ENCODE peak calls at places on chromosomes 16 and 17, in five cellular contexts. N, J, Y, Z and B are unnamed samples.

GRCh38 chr17:59167571-59168001 is 12.0 kb downstream of the PRR11 start:
- DNase-seq in Y (no peak), Z (no peak), J (no peak), N (no peak), B (no peak)

GRCh38 chr17:62658136-62658535 is 30.7 kb downstream of the MRC2 start:
- DNase-seq in Z (no peak), N (no peak), Y (peak; percentile 6), J (no peak), B (no peak)

GRCh38 chr16:89067677-89068076 is 26.0 kb upstream of the ACSF3 start:
- DNase-seq in Y (no peak), J (no peak), Z (no peak), N (no peak), B (no peak)

GRCh38 chr16:63890072-63890471 is 1231.8 kb downstream of the CDH11 start:
- DNase-seq in J (no peak), N (peak; percentile 25), Y (no peak), Z (no peak), B (no peak)

GRCh38 chr16:84730406-84731106 is 30.8 kb downstream of the USP10 start:
- DNase-seq in J (peak; percentile 41), Z (peak; percentile 71), Y (no peak), N (peak; percentile 58), B (peak; percentile 85)

GRCh38 chr17:6514371-6514770 is 42.0 kb downstream of the PITPNM3 start:
- DNase-seq in J (no peak), Y (no peak), N (no peak), Z (no peak), B (no peak)

GRCh38 chr16:56336071-56336688 is 89.2 kb downstream of the AMFR start:
- DNase-seq in Z (peak; percentile 81), N (peak; percentile 90), Y (peak; percentile 81), J (no peak), B (no peak)

GRCh38 chr17:45920083-45920482 is 25.7 kb downstream of the MAPT start:
- DNase-seq in J (no peak), N (no peak), Z (no peak), Y (no peak), B (no peak)

GRCh38 chr16:82715833-82716232 is 89.1 kb downstream of the CDH13 start:
- DNase-seq in J (no peak), Y (peak; percentile 85), Z (no peak), N (peak; percentile 79), B (no peak)

GRCh38 chr16:30185141-30185682 is 1.8 kb downstream of the CORO1A start:
- DNase-seq in Y (peak; percentile 58), J (peak; percentile 12), N (no peak), Z (peak; percentile 52), B (no peak)

GRCh38 chr16:68272501-68273209 is 8.3 kb downstream of the SLC7A6 start:
- DNase-seq in J (peak; percentile 38), N (no peak), Y (no peak), Z (no peak), B (no peak)

GRCh38 chr17:36933174-36934143 is 3.8 kb upstream of the LHX1 start:
- DNase-seq in Y (peak; percentile 46), J (no peak), Z (no peak), N (no peak), B (no peak)

GRCh38 chr17:83137523-83137922 is 58.1 kb downstream of the METRNL start:
- DNase-seq in Z (no peak), Y (no peak), N (no peak), J (no peak), B (no peak)

GRCh38 chr17:79192503-79193500 is 118.2 kb downstream of the ENGASE start:
- DNase-seq in Y (no peak), Z (no peak), J (peak; percentile 26), N (peak; percentile 39), B (no peak)

GRCh38 chr17:70521821-70522256 is 352.5 kb downstream of the KCNJ2 start:
- DNase-seq in Z (peak; percentile 67), N (peak; percentile 69), J (peak; percentile 50), Y (no peak), B (no peak)

GRCh38 chr17:60135160-60135950 is 14.4 kb upstream of the CA4 start:
- DNase-seq in Z (peak; percentile 91), J (peak; percentile 87), N (peak; percentile 91), Y (peak; percentile 93), B (peak; percentile 93)

GRCh38 chr16:85146922-85147651 is 34.8 kb upstream of the CIBAR2 start:
- DNase-seq in J (no peak), N (no peak), Y (peak; percentile 73), Z (no peak), B (no peak)

GRCh38 chr17:39239640-39240314 is 14.0 kb upstream of the STAC2 start:
- DNase-seq in Z (no peak), Y (no peak), J (peak; percentile 58), N (no peak), B (no peak)

GRCh38 chr17:72657467-72658317 is 434.8 kb downstream of the SLC39A11 start:
- DNase-seq in N (no peak), J (no peak), Z (no peak), Y (no peak), B (no peak)

GRCh38 chr17:40952675-40953074 is 14.1 kb downstream of the KRT39 start:
- DNase-seq in Y (no peak), Z (no peak), J (no peak), N (no peak), B (no peak)

GRCh38 chr16:55021595-55022475 is 91.2 kb downstream of the IRX5 start:
- DNase-seq in Y (no peak), Z (no peak), N (no peak), J (no peak), B (no peak)

GRCh38 chr16:10081201-10081940 is 100.9 kb downstream of the GRIN2A start:
- DNase-seq in Y (no peak), J (no peak), N (no peak), Z (no peak), B (no peak)

GRCh38 chr17:45851464-45851863 is 6.8 kb downstream of the SPPL2C start:
- DNase-seq in Y (no peak), Z (no peak), N (no peak), J (no peak), B (peak; percentile 54)

GRCh38 chr17:82221341-82221902 is 7.4 kb upstream of the SLC16A3 start:
- DNase-seq in N (no peak), Z (no peak), J (no peak), Y (no peak), B (no peak)

GRCh38 chr16:3881499-3881995 is 1.0 kb upstream of the CREBBP start:
- DNase-seq in N (no peak), Z (no peak), Y (no peak), J (no peak), B (peak; percentile 48)

GRCh38 chr16:72508196-72508595 is 336.2 kb upstream of the PMFBP1 start:
- DNase-seq in Y (no peak), Z (no peak), J (no peak), N (no peak), B (no peak)

GRCh38 chr17:44308865-44309264 is 464 bp downstream of the RUNDC3A start:
- DNase-seq in J (no peak), Z (no peak), N (no peak), Y (no peak), B (no peak)

GRCh38 chr16:12547608-12547922 is 256.1 kb downstream of the CPPED1 start:
- DNase-seq in Y (no peak), J (no peak), Z (no peak), N (no peak), B (no peak)

GRCh38 chr17:17035490-17035889 is 6.8 kb upstream of the MPRIP start:
- DNase-seq in Z (no peak), J (no peak), N (peak; percentile 19), Y (no peak), B (no peak)

GRCh38 chr16:88289549-88290344 is 93.0 kb upstream of the ZNF469 start:
- DNase-seq in Y (peak; percentile 33), N (no peak), Z (no peak), J (no peak), B (no peak)

GRCh38 chr16:23836078-23836403 is 258 bp downstream of the PRKCB start:
- DNase-seq in Z (no peak), N (no peak), Y (no peak), J (no peak), B (no peak)

GRCh38 chr17:41864498-41864836 is 756 bp downstream of the KLHL11 start:
- DNase-seq in N (no peak), Z (no peak), J (no peak), Y (no peak), B (no peak)

GRCh38 chr17:1104222-1104621 is 75.6 kb downstream of the ABR start:
- DNase-seq in J (no peak), Y (no peak), Z (no peak), N (peak; percentile 91), B (no peak)

GRCh38 chr17:70169707-70170597 is 620 bp downstream of the KCNJ2 start:
- DNase-seq in Z (no peak), J (no peak), Y (peak; percentile 74), N (peak; percentile 51), B (no peak)

GRCh38 chr17:31544186-31544585 is 152.7 kb downstream of the RAB11FIP4 start:
- DNase-seq in Z (no peak), N (no peak), J (no peak), Y (no peak), B (no peak)

GRCh38 chr17:75047398-75048098 is 523 bp downstream of the KCTD2 start:
- DNase-seq in J (peak; percentile 49), Z (peak; percentile 60), Y (peak; percentile 72), N (peak; percentile 45), B (no peak)

GRCh38 chr16:15770512-15770911 is 86.3 kb downstream of the MYH11 start:
- DNase-seq in N (no peak), J (no peak), Z (no peak), Y (peak; percentile 5), B (no peak)

GRCh38 chr17:7575481-7575883 is 4.0 kb upstream of the CD68 start:
- DNase-seq in Y (no peak), J (no peak), N (no peak), Z (no peak), B (no peak)

DNA sequence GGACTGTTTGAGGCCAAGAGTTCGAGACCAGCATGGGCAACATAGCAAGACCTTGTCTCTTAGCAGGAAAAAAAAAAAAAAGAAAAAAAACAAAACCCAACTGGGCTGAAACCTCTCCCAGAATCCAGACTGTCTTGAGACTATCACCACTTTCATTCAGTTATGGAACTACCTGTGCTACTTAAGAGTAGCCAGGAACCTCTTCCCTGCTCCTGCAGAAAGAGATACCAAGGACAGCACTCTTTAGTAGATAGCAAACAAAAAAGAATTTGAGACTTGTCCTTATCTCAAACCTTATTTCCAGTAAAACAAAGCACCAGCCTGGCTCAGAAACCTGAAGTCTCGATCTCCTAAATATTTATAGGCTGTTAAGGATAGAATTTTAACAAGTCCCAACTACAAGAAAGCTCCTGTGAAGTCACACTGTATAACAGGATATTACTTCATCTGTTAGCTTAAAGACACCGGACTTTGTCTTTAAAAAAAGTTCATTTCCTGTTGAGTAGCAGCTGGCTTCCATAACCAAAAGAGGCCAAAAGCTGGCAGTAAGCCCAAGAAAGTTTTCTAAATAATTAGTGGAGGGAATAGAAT is 5.1 kb downstream of the CDR2 start:
- DNase-seq in Y (no peak), N (no peak), Z (no peak), J (no peak), B (no peak)
- H3K4me1 ChIP-seq in Y (peaks cover 14% of the 10 kb centered on the region), N (no peaks in the 10 kb centered on the region), Z (peaks cover 30% of the 10 kb centered on the region), J (peaks cover 65% of the 10 kb centered on the region), B (peaks cover 49% of the 10 kb centered on the region)

GRCh38 chr17:35084987-35085386 is 21.5 kb upstream of the RFFL start:
- DNase-seq in N (no peak), J (no peak), Z (no peak), Y (no peak), B (no peak)
- H3K4me1 ChIP-seq in N (no peaks in the 10 kb centered on the region), J (peaks cover 38% of the 10 kb centered on the region), Z (peaks cover 10% of the 10 kb centered on the region), Y (peaks cover 11% of the 10 kb centered on the region), B (peaks cover 80% of the 10 kb centered on the region)

GRCh38 chr17:64106918-64107317 is 23.0 kb downstream of the ERN1 start:
- DNase-seq in N (no peak), Z (peak; percentile 43), J (no peak), Y (no peak), B (no peak)
- H3K4me1 ChIP-seq in N (no peaks in the 10 kb centered on the region), Z (peaks cover 34% of the 10 kb centered on the region), J (peaks cover 94% of the 10 kb centered on the region), Y (peaks cover 5% of the 10 kb centered on the region), B (peaks cover 35% of the 10 kb centered on the region)

GRCh38 chr16:49756971-49757743 is 98.8 kb downstream of the ZNF423 start:
- DNase-seq in Z (no peak), Y (no peak), N (no peak), J (no peak), B (no peak)
- H3K4me1 ChIP-seq in Z (no peaks in the 10 kb centered on the region), Y (peaks cover 13% of the 10 kb centered on the region), N (no peaks in the 10 kb centered on the region), J (peaks cover 5% of the 10 kb centered on the region), B (no peaks in the 10 kb centered on the region)